ENCODE peak calls at places on chromosomes 6 and 20, in seven cellular contexts. One of them, this sample, is unnamed.
A peak's percentile ranks its signal among the peaks of the same experiment; 100 is the strongest.

GRCh38 chr6:132764370-132764769 is 6.7 kb upstream of the VNN2 start:
- DNase-seq in cardiac muscle cell: peak; percentile 88
- DNase-seq in foreskin fibroblast: peak; percentile 80
- DNase-seq in mucosa of descending colon: no peak
- DNase-seq in HCT116: no peak
- DNase-seq in heart left ventricle: peak; percentile 53
- DNase-seq in psoas muscle: no peak
- DNase-seq in this sample: peak; percentile 97

GRCh38 chr20:40672095-40672494 is 16.9 kb downstream of the MAFB start:
- DNase-seq in HCT116: no peak
- DNase-seq in psoas muscle: no peak
- DNase-seq in cardiac muscle cell: no peak
- DNase-seq in foreskin fibroblast: no peak
- DNase-seq in mucosa of descending colon: no peak
- DNase-seq in heart left ventricle: no peak
- DNase-seq in this sample: no peak

GRCh38 chr6:164148789-164149188 is 734.3 kb downstream of the QKI start:
- DNase-seq in cardiac muscle cell: no peak
- DNase-seq in foreskin fibroblast: no peak
- DNase-seq in mucosa of descending colon: no peak
- DNase-seq in HCT116: no peak
- DNase-seq in heart left ventricle: no peak
- DNase-seq in psoas muscle: no peak
- DNase-seq in this sample: no peak

GRCh38 chr6:137982418-137983189 is 115.5 kb downstream of the TNFAIP3 start:
- DNase-seq in mucosa of descending colon: no peak
- DNase-seq in cardiac muscle cell: no peak
- DNase-seq in foreskin fibroblast: no peak
- DNase-seq in heart left ventricle: no peak
- DNase-seq in HCT116: no peak
- DNase-seq in psoas muscle: no peak
- DNase-seq in this sample: no peak

GRCh38 chr6:119950681-119951080 is 601.1 kb upstream of the MAN1A1 start:
- DNase-seq in cardiac muscle cell: no peak
- DNase-seq in mucosa of descending colon: no peak
- DNase-seq in HCT116: no peak
- DNase-seq in foreskin fibroblast: no peak
- DNase-seq in psoas muscle: no peak
- DNase-seq in heart left ventricle: no peak
- DNase-seq in this sample: no peak

GRCh38 chr6:15663057-15663638 is 320 bp upstream of the DTNBP1 start:
- DNase-seq in heart left ventricle: no peak
- DNase-seq in mucosa of descending colon: no peak
- DNase-seq in HCT116: peak; percentile 34
- DNase-seq in cardiac muscle cell: peak; percentile 76
- DNase-seq in psoas muscle: no peak
- DNase-seq in foreskin fibroblast: peak; percentile 64
- DNase-seq in this sample: peak; percentile 68

GRCh38 chr20:7935027-7935551 is 5.2 kb downstream of the HAO1 start:
- DNase-seq in cardiac muscle cell: no peak
- DNase-seq in foreskin fibroblast: no peak
- DNase-seq in mucosa of descending colon: no peak
- DNase-seq in heart left ventricle: no peak
- DNase-seq in HCT116: no peak
- DNase-seq in psoas muscle: no peak
- DNase-seq in this sample: no peak

GRCh38 chr6:33197431-33198048 is 2.9 kb downstream of the RXRB start:
- DNase-seq in psoas muscle: peak; percentile 63
- DNase-seq in heart left ventricle: peak; percentile 60
- DNase-seq in cardiac muscle cell: peak; percentile 82
- DNase-seq in mucosa of descending colon: peak; percentile 63
- DNase-seq in foreskin fibroblast: peak; percentile 54
- DNase-seq in HCT116: peak; percentile 66
- DNase-seq in this sample: peak; percentile 73

GRCh38 chr6:161031721-161032495 is 40.3 kb downstream of the MAP3K4 start:
- DNase-seq in foreskin fibroblast: peak; percentile 56
- DNase-seq in psoas muscle: no peak
- DNase-seq in HCT116: no peak
- DNase-seq in cardiac muscle cell: peak; percentile 67
- DNase-seq in heart left ventricle: no peak
- DNase-seq in mucosa of descending colon: no peak
- DNase-seq in this sample: peak; percentile 56

GRCh38 chr20:40493551-40493950 is 195.5 kb downstream of the MAFB start:
- DNase-seq in HCT116: peak; percentile 28
- DNase-seq in mucosa of descending colon: no peak
- DNase-seq in heart left ventricle: no peak
- DNase-seq in foreskin fibroblast: peak; percentile 34
- DNase-seq in psoas muscle: no peak
- DNase-seq in cardiac muscle cell: no peak
- DNase-seq in this sample: peak; percentile 90

GRCh38 chr20:23162887-23163286 is 76.8 kb upstream of the CD93 start:
- DNase-seq in foreskin fibroblast: no peak
- DNase-seq in cardiac muscle cell: no peak
- DNase-seq in HCT116: no peak
- DNase-seq in mucosa of descending colon: no peak
- DNase-seq in heart left ventricle: no peak
- DNase-seq in psoas muscle: no peak
- DNase-seq in this sample: no peak

GRCh38 chr6:35603326-35604202 is 85.2 kb downstream of the FKBP5 start:
- DNase-seq in foreskin fibroblast: no peak
- DNase-seq in mucosa of descending colon: no peak
- DNase-seq in HCT116: no peak
- DNase-seq in heart left ventricle: no peak
- DNase-seq in cardiac muscle cell: peak; percentile 47
- DNase-seq in psoas muscle: no peak
- DNase-seq in this sample: peak; percentile 48

GRCh38 chr6:127902933-127903332 is 2.1 kb upstream of the THEMIS start:
- DNase-seq in heart left ventricle: no peak
- DNase-seq in mucosa of descending colon: no peak
- DNase-seq in HCT116: no peak
- DNase-seq in cardiac muscle cell: no peak
- DNase-seq in foreskin fibroblast: no peak
- DNase-seq in psoas muscle: no peak
- DNase-seq in this sample: no peak

GRCh38 chr20:43187476-43188233 is 2.1 kb downstream of the PTPRT start:
- DNase-seq in mucosa of descending colon: no peak
- DNase-seq in foreskin fibroblast: peak; percentile 44
- DNase-seq in cardiac muscle cell: peak; percentile 77
- DNase-seq in psoas muscle: peak; percentile 74
- DNase-seq in heart left ventricle: peak; percentile 65
- DNase-seq in HCT116: peak; percentile 8
- DNase-seq in this sample: peak; percentile 63

GRCh38 chr6:135498178-135498841 is 770 bp upstream of the AHI1 start:
- DNase-seq in cardiac muscle cell: peak; percentile 93
- DNase-seq in mucosa of descending colon: peak; percentile 41
- DNase-seq in psoas muscle: peak; percentile 68
- DNase-seq in foreskin fibroblast: peak; percentile 84
- DNase-seq in heart left ventricle: peak; percentile 66
- DNase-seq in HCT116: peak; percentile 69
- DNase-seq in this sample: peak; percentile 87

GRCh38 chr20:35344354-35344837 is 52.2 kb upstream of the FAM83C start:
- DNase-seq in heart left ventricle: peak; percentile 72
- DNase-seq in mucosa of descending colon: peak; percentile 76
- DNase-seq in HCT116: no peak
- DNase-seq in foreskin fibroblast: peak; percentile 92
- DNase-seq in cardiac muscle cell: peak; percentile 96
- DNase-seq in psoas muscle: peak; percentile 76
- DNase-seq in this sample: peak; percentile 70

GRCh38 chr20:38337561-38338140 is 8.6 kb upstream of the LBP start:
- DNase-seq in psoas muscle: peak; percentile 53
- DNase-seq in mucosa of descending colon: no peak
- DNase-seq in foreskin fibroblast: no peak
- DNase-seq in heart left ventricle: no peak
- DNase-seq in cardiac muscle cell: peak; percentile 22
- DNase-seq in HCT116: peak; percentile 74
- DNase-seq in this sample: peak; percentile 42
- TF ChIP-seq CTCF in psoas muscle: peak; percentile 29
- TF ChIP-seq CTCF in mucosa of descending colon: no peak
- TF ChIP-seq CTCF in foreskin fibroblast: peak; percentile 17
- TF ChIP-seq CTCF in heart left ventricle: no peak
- TF ChIP-seq CTCF in cardiac muscle cell: peak; percentile 52
- TF ChIP-seq CTCF in HCT116: peak; percentile 96
- TF ChIP-seq CTCF in this sample: peak; percentile 58

GRCh38 chr6:24763578-24763977 is 11.2 kb upstream of the GMNN start:
- DNase-seq in foreskin fibroblast: no peak
- DNase-seq in mucosa of descending colon: no peak
- DNase-seq in cardiac muscle cell: no peak
- DNase-seq in heart left ventricle: no peak
- DNase-seq in HCT116: no peak
- DNase-seq in psoas muscle: no peak
- DNase-seq in this sample: peak; percentile 15

GRCh38 chr6:24761851-24762250 is 12.9 kb upstream of the GMNN start:
- DNase-seq in mucosa of descending colon: no peak
- DNase-seq in foreskin fibroblast: no peak
- DNase-seq in heart left ventricle: no peak
- DNase-seq in psoas muscle: no peak
- DNase-seq in cardiac muscle cell: no peak
- DNase-seq in HCT116: no peak
- DNase-seq in this sample: no peak

GRCh38 chr6:24761193-24761835 is 13.4 kb upstream of the GMNN start:
- DNase-seq in cardiac muscle cell: no peak
- DNase-seq in HCT116: no peak
- DNase-seq in mucosa of descending colon: peak; percentile 70
- DNase-seq in heart left ventricle: no peak
- DNase-seq in psoas muscle: no peak
- DNase-seq in foreskin fibroblast: no peak
- DNase-seq in this sample: no peak

GRCh38 chr6:24768361-24768760 is 6.4 kb upstream of the GMNN start:
- DNase-seq in HCT116: no peak
- DNase-seq in psoas muscle: no peak
- DNase-seq in foreskin fibroblast: peak; percentile 26
- DNase-seq in cardiac muscle cell: peak; percentile 46
- DNase-seq in heart left ventricle: no peak
- DNase-seq in mucosa of descending colon: no peak
- DNase-seq in this sample: no peak

GRCh38 chr6:24766685-24767462 is 7.9 kb upstream of the GMNN start:
- DNase-seq in foreskin fibroblast: peak; percentile 9
- DNase-seq in mucosa of descending colon: no peak
- DNase-seq in cardiac muscle cell: peak; percentile 56
- DNase-seq in HCT116: no peak
- DNase-seq in heart left ventricle: no peak
- DNase-seq in psoas muscle: no peak
- DNase-seq in this sample: peak; percentile 52
- TF ChIP-seq CTCF in foreskin fibroblast: peak; percentile 28
- TF ChIP-seq CTCF in mucosa of descending colon: peak; percentile 14
- TF ChIP-seq CTCF in cardiac muscle cell: peak; percentile 44
- TF ChIP-seq CTCF in HCT116: peak; percentile 71
- TF ChIP-seq CTCF in heart left ventricle: peak; percentile 52
- TF ChIP-seq CTCF in psoas muscle: peak; percentile 42
- TF ChIP-seq CTCF in this sample: peak; percentile 30

GRCh38 chr20:38579921-38580320 is 1.1 kb upstream of the ADIG start:
- DNase-seq in foreskin fibroblast: no peak
- DNase-seq in cardiac muscle cell: no peak
- DNase-seq in psoas muscle: no peak
- DNase-seq in heart left ventricle: no peak
- DNase-seq in mucosa of descending colon: no peak
- DNase-seq in HCT116: no peak
- DNase-seq in this sample: no peak
- TF ChIP-seq CTCF in foreskin fibroblast: no peak
- TF ChIP-seq CTCF in cardiac muscle cell: no peak
- TF ChIP-seq CTCF in psoas muscle: no peak
- TF ChIP-seq CTCF in heart left ventricle: no peak
- TF ChIP-seq CTCF in mucosa of descending colon: no peak
- TF ChIP-seq CTCF in HCT116: no peak
- TF ChIP-seq CTCF in this sample: no peak

DNA sequence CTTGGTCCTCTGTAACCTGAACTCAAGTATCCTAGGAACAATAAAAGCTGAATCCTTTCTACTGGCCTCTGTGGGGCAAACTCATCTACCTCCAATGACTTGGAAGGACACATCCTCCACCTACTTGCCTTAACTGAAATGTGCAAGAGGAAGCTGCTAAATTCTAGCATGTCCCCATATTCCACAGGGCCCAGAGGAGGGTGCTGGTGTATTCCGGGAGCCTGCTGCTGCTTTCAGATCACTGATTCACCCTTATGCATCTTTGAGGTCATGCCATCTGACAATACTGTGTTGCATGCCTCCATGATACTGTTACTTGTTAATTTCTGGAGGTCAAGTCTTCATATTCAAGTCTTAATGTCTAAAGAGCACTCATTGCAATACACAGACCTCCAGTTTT is 40.3 kb downstream of the LYRM4 start:
- DNase-seq in foreskin fibroblast: no peak
- DNase-seq in cardiac muscle cell: no peak
- DNase-seq in psoas muscle: no peak
- DNase-seq in heart left ventricle: no peak
- DNase-seq in HCT116: no peak
- DNase-seq in mucosa of descending colon: no peak
- DNase-seq in this sample: no peak
- TF ChIP-seq CTCF in foreskin fibroblast: no peak
- TF ChIP-seq CTCF in cardiac muscle cell: no peak
- TF ChIP-seq CTCF in psoas muscle: no peak
- TF ChIP-seq CTCF in heart left ventricle: no peak
- TF ChIP-seq CTCF in HCT116: no peak
- TF ChIP-seq CTCF in mucosa of descending colon: no peak
- TF ChIP-seq CTCF in this sample: peak; percentile 8

DNA sequence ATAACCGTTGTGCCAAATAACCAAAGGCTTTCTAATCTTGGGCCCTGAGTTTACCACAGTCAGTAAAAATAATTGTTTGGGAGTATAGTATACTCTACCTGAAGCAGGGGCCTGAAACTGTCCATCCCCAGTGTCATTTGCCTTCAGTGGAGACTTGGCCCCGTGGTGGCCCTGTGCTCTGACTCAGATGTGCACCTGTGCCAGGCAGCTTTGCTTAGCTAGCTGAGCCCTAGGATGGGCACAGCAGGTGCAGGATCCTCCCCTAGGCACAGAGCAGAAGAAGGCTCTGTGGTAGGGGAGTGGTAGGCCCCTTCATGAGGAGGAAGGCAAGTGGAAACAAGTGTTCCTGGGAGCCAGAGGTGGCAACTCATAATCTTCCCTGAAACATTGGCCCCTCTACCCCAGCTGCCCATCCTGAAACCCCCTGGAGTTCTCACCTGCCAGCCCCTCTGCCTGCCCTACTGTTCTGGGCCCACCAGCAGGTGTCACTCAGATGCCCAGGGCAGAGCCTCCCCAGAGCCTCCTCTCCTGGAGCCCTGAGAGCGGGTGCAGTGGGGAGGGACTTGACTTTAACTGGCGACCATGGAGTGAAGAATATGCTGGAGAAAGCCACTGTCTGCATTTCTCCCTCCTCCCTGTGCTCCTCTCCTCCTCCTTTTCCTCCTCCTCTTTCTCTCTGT is 3.0 kb downstream of the CPNE5 start:
- DNase-seq in foreskin fibroblast: no peak
- DNase-seq in heart left ventricle: no peak
- DNase-seq in cardiac muscle cell: no peak
- DNase-seq in psoas muscle: no peak
- DNase-seq in mucosa of descending colon: no peak
- DNase-seq in HCT116: no peak
- DNase-seq in this sample: no peak
- TF ChIP-seq CTCF in foreskin fibroblast: peak; percentile 2
- TF ChIP-seq CTCF in heart left ventricle: no peak
- TF ChIP-seq CTCF in cardiac muscle cell: no peak
- TF ChIP-seq CTCF in psoas muscle: no peak
- TF ChIP-seq CTCF in mucosa of descending colon: no peak
- TF ChIP-seq CTCF in HCT116: no peak
- TF ChIP-seq CTCF in this sample: no peak

DNA sequence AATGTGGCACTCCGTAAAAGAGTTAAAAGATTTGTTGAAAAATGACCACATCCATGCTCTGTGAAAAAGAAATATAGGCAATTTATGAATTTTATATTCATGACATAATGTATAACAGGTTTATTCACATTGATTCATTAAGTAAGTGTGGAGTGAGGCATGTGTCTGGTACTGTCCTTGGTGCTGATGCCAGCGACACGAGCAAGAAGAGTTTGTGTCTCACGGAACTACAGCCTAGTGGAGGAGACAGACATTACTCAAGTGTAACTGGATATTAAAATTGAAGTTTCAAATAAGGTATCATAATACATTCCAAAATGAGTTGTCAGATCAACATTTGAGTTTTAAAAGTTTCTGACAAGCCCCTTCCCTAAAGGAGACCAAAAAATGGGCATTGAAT is 158.2 kb upstream of the PRND start:
- DNase-seq in psoas muscle: no peak
- DNase-seq in heart left ventricle: no peak
- DNase-seq in mucosa of descending colon: no peak
- DNase-seq in foreskin fibroblast: peak; percentile 75
- DNase-seq in HCT116: no peak
- DNase-seq in cardiac muscle cell: peak; percentile 84
- DNase-seq in this sample: peak; percentile 88
- TF ChIP-seq CTCF in psoas muscle: no peak
- TF ChIP-seq CTCF in heart left ventricle: no peak
- TF ChIP-seq CTCF in mucosa of descending colon: no peak
- TF ChIP-seq CTCF in foreskin fibroblast: peak; percentile 22
- TF ChIP-seq CTCF in HCT116: peak; percentile 23
- TF ChIP-seq CTCF in cardiac muscle cell: peak; percentile 32
- TF ChIP-seq CTCF in this sample: peak; percentile 50